ENCODE peak calls at places on chromosomes 7 and 10, in four cellular contexts. H is Peyer's patch, Z is IMR-90, K is neuronal stem cell. M is an unnamed sample.

GRCh38 chr7:158017226-158018060 is 570.2 kb downstream of the PTPRN2 start:
- DNase-seq in Z (no peak), H (no peak), K (no peak), M (no peak)

GRCh38 chr10:50362547-50363125 is 111.3 kb upstream of the ASAH2 start:
- DNase-seq in Z (peak), K (no peak), H (no peak), M (no peak)

GRCh38 chr7:116164552-116164951 is 45.8 kb upstream of the TES start:
- DNase-seq in K (no peak), H (no peak), Z (peak), M (no peak)

GRCh38 chr7:127751062-127751722 is 99.2 kb downstream of the SND1 start:
- DNase-seq in K (peak), H (no peak), Z (peak), M (no peak)

GRCh38 chr7:139571190-139571589 is 47.7 kb downstream of the CLEC2L start:
- DNase-seq in Z (no peak), K (no peak), H (no peak), M (no peak)

GRCh38 chr7:35004531-35005096 is 32.7 kb downstream of the DPY19L1 start:
- DNase-seq in H (no peak), Z (peak), K (no peak), M (no peak)

GRCh38 chr10:26733750-26734568 is 36.5 kb downstream of the PDSS1 start:
- DNase-seq in Z (no peak), H (no peak), K (peak), M (no peak)

GRCh38 chr7:29958667-29959358 is 30.8 kb downstream of the SCRN1 start:
- DNase-seq in H (no peak), K (no peak), Z (no peak), M (no peak)

GRCh38 chr10:20988357-20988983 is 91.4 kb upstream of the NEBL start:
- DNase-seq in Z (no peak), K (no peak), H (no peak), M (no peak)

GRCh38 chr10:108789911-108790310 is 1133.4 kb downstream of the XPNPEP1 start:
- DNase-seq in Z (peak), H (no peak), K (no peak), M (no peak)

GRCh38 chr10:23171232-23171876 is 20.8 kb upstream of the PTF1A start:
- DNase-seq in Z (peak), H (no peak), K (no peak), M (no peak)

GRCh38 chr10:79939969-79940368 is 8.9 kb downstream of the SFTPD start:
- DNase-seq in H (no peak), Z (no peak), K (no peak), M (no peak)

GRCh38 chr10:113716109-113717010 is 35.1 kb upstream of the PLEKHS1 start:
- DNase-seq in K (no peak), H (no peak), Z (no peak), M (no peak)

GRCh38 chr10:15897282-15897681 is 37.0 kb upstream of the MINDY3 start:
- DNase-seq in H (no peak), K (no peak), Z (peak), M (no peak)

GRCh38 chr10:28938745-28939144 is 261.4 kb downstream of the BAMBI start:
- DNase-seq in K (no peak), Z (peak), H (no peak), M (no peak)

GRCh38 chr7:155789001-155789725 is 23.1 kb downstream of the SHH start:
- DNase-seq in K (no peak), H (no peak), Z (no peak), M (no peak)

GRCh38 chr10:132036887-132037675 is 28.7 kb upstream of the JAKMIP3 start:
- DNase-seq in Z (no peak), K (no peak), H (no peak), M (no peak)
- H3K4me3 ChIP-seq in Z (no peak), K (peak), H (peak), M (no peak)

GRCh38 chr7:134454277-134454676 is 4.6 kb downstream of the AKR1B1 start:
- DNase-seq in Z (peak), H (no peak), K (no peak), M (peak)
- H3K27ac ChIP-seq in Z (peak), H (peak), K (no peak), M (no peak)

GRCh38 chr10:43619368-43619767 is 13.1 kb downstream of the ZNF485 start:
- DNase-seq in H (no peak), K (no peak), Z (no peak), M (no peak)

GRCh38 chr10:43628956-43629355 is 19.7 kb downstream of the ZNF32 start:
- DNase-seq in H (no peak), Z (no peak), K (no peak), M (no peak)

GRCh38 chr10:43627942-43628341 is 20.7 kb downstream of the ZNF32 start:
- DNase-seq in H (no peak), Z (no peak), K (no peak), M (no peak)

GRCh38 chr10:43622022-43622421 is 15.8 kb downstream of the ZNF485 start:
- DNase-seq in K (no peak), Z (no peak), H (no peak), M (no peak)

GRCh38 chr10:43623351-43623750 is 17.1 kb downstream of the ZNF485 start:
- DNase-seq in K (no peak), Z (peak), H (no peak), M (no peak)
- H3K4me3 ChIP-seq in K (no peak), Z (peak), H (no peak), M (no peak)

GRCh38 chr7:94655884-94656657 is at the start of gene SGCE:
- DNase-seq in K (peak), H (peak), Z (peak), M (no peak)
- H3K27ac ChIP-seq in K (peak), H (peak), Z (peak), M (no peak)

GRCh38 chr10:106996510-106996909 is 168.0 kb downstream of the SORCS1 start:
- DNase-seq in Z (no peak), K (no peak), H (no peak), M (no peak)

GRCh38 chr10:107004362-107004761 is 160.1 kb downstream of the SORCS1 start:
- DNase-seq in Z (no peak), H (no peak), K (no peak), M (no peak)

GRCh38 chr10:106997721-106998120 is 166.8 kb downstream of the SORCS1 start:
- DNase-seq in Z (no peak), K (no peak), H (no peak), M (peak)

GRCh38 chr10:106999118-106999707 is 165.3 kb downstream of the SORCS1 start:
- DNase-seq in K (no peak), H (no peak), Z (no peak), M (no peak)
- H3K4me3 ChIP-seq in K (no peak), H (no peak), Z (no peak), M (no peak)

DNA sequence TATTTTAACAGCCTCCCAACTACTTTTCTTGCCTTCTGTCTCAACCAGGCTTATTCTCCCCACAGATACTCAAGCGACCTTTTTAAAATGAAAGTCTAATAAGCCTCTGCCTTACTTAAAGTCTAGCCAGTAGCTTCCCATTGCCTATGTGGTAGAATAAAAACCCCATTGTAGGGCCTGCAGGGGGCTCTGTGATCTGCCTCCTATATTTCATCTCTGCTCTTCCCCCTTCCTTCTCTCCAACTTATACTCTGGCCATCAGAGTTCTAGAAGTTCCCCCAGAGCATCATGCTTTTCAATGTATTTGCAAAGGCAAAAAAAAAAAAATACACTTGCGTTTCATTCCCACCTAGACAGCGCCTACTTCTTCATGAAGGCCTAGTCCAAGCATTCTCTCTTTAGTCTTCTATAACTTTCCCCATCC is 167.7 kb upstream of the ADO start:
- DNase-seq in K (no peak), H (no peak), Z (peak), M (no peak)
- H3K27ac ChIP-seq in K (no peak), H (peak), Z (peak), M (no peak)